ENCODE peak calls at places on chromosomes 16 and 17, in seven cellular contexts. G, U, N, O, Q, D and F are unnamed samples.

GRCh38 chr17:74280093-74280513 is 6.1 kb downstream of the DNAI2 start:
- DNase-seq in Q (no peak), U (peak; percentile 91), N (no peak), O (no peak), D (no peak), G (peak; percentile 72), F (peak; percentile 81)

GRCh38 chr16:66131156-66131807 is 235.2 kb upstream of the CDH5 start:
- DNase-seq in D (no peak), U (no peak), G (no peak), N (no peak), O (no peak), Q (no peak), F (no peak)

GRCh38 chr17:83136931-83137330 is 57.5 kb downstream of the METRNL start:
- DNase-seq in D (no peak), N (no peak), G (peak; percentile 12), Q (no peak), O (no peak), U (no peak), F (no peak)

GRCh38 chr17:10295728-10296343 is 77.0 kb downstream of the MYH13 start:
- DNase-seq in U (peak; percentile 37), O (peak; percentile 68), G (peak; percentile 63), Q (peak; percentile 37), N (no peak), D (peak; percentile 41), F (peak; percentile 63)

GRCh38 chr17:69696645-69697044 is 282.1 kb downstream of the MAP2K6 start:
- DNase-seq in U (no peak), N (no peak), G (no peak), Q (no peak), D (no peak), O (no peak), F (no peak)

GRCh38 chr17:17636456-17636855 is 44.8 kb upstream of the RAI1 start:
- DNase-seq in Q (no peak), O (no peak), U (no peak), N (no peak), D (no peak), G (no peak), F (no peak)

GRCh38 chr16:74606521-74607309 is at the start of gene GLG1:
- DNase-seq in U (peak; percentile 94), D (peak; percentile 76), O (peak; percentile 75), N (peak; percentile 92), G (peak; percentile 93), Q (peak; percentile 92), F (peak; percentile 93)

GRCh38 chr16:20612551-20613470 is 36.6 kb upstream of the ACSM2B start:
- DNase-seq in O (no peak), D (no peak), U (no peak), G (no peak), Q (peak; percentile 60), N (no peak), F (no peak)

GRCh38 chr17:75652934-75653549 is 13.9 kb downstream of the RECQL5 start:
- DNase-seq in D (peak; percentile 88), U (peak; percentile 17), Q (no peak), G (peak; percentile 54), O (peak; percentile 26), N (peak; percentile 36), F (peak; percentile 65)

GRCh38 chr17:7857724-7858486 is at the start of gene CYB5D1:
- DNase-seq in Q (peak; percentile 93), G (peak; percentile 92), U (peak; percentile 94), O (peak; percentile 91), D (peak; percentile 77), N (peak; percentile 94), F (peak; percentile 83)

GRCh38 chr16:73095885-73096341 is 48.0 kb upstream of the ZFHX3 start:
- DNase-seq in G (no peak), U (no peak), D (no peak), N (no peak), O (no peak), Q (no peak), F (no peak)

GRCh38 chr17:78117027-78117981 is 11.3 kb downstream of the TMC6 start:
- DNase-seq in G (peak; percentile 39), N (no peak), O (no peak), Q (no peak), U (peak; percentile 22), D (no peak), F (no peak)

GRCh38 chr17:21286066-21286770 is 1.7 kb downstream of the MAP2K3 start:
- DNase-seq in D (peak; percentile 30), G (peak; percentile 50), Q (no peak), O (peak; percentile 88), U (peak; percentile 26), N (no peak), F (peak; percentile 43)